ENCODE peak calls at places on chromosomes 2 and 18, in five cellular contexts. Z is EH, M is HEK293T, R is body of pancreas, E is kidney epithelial cell. C is an unnamed sample.

GRCh38 chr2:237497009-237497819 is 10.2 kb downstream of the MLPH start:
- DNase-seq in M (no peak), R (peak; percentile 65), E (no peak), Z (no peak), C (no peak)

GRCh38 chr2:205776139-205776538 is 93.8 kb downstream of the NRP2 start:
- DNase-seq in Z (peak; percentile 35), E (no peak), M (peak; percentile 66), R (peak; percentile 81), C (no peak)

GRCh38 chr18:5488844-5489243 is 55.0 kb downstream of the EPB41L3 start:
- DNase-seq in R (no peak), E (no peak), M (no peak), Z (no peak), C (no peak)

GRCh38 chr18:1954583-1955312 is 616.6 kb downstream of the METTL4 start:
- DNase-seq in R (no peak), M (no peak), E (no peak), Z (no peak), C (no peak)

GRCh38 chr2:58484201-58484600 is 243.1 kb upstream of the FANCL start:
- DNase-seq in Z (peak; percentile 73), E (peak; percentile 28), R (no peak), M (no peak), C (no peak)

GRCh38 chr2:174617120-174617519 is 19.5 kb upstream of the WIPF1 start:
- DNase-seq in M (no peak), R (no peak), E (no peak), Z (peak; percentile 60), C (no peak)

GRCh38 chr2:107669335-107669734 is 157.4 kb upstream of the RGPD4 start:
- DNase-seq in M (no peak), Z (peak; percentile 29), E (no peak), R (no peak), C (no peak)

GRCh38 chr2:216974321-216975302 is 114.7 kb upstream of the TNP1 start:
- DNase-seq in Z (no peak), E (no peak), R (no peak), M (no peak), C (no peak)

GRCh38 chr2:218192902-218193425 is 24.0 kb upstream of the ARPC2 start:
- DNase-seq in M (no peak), Z (no peak), E (no peak), R (no peak), C (no peak)

GRCh38 chr2:37526323-37526722 is 145.1 kb downstream of the CDC42EP3 start:
- DNase-seq in E (no peak), M (no peak), Z (peak; percentile 31), R (no peak), C (no peak)

GRCh38 chr2:95287806-95288205 is 9.3 kb upstream of the KCNIP3 start:
- DNase-seq in Z (no peak), R (no peak), E (no peak), M (no peak), C (no peak)

GRCh38 chr2:109098251-109098920 is 30.6 kb upstream of the SH3RF3 start:
- DNase-seq in Z (peak; percentile 5), R (no peak), M (no peak), E (no peak), C (no peak)

GRCh38 chr18:6031442-6031841 is 136.1 kb upstream of the TMEM200C start:
- DNase-seq in R (no peak), E (no peak), M (no peak), Z (no peak), C (no peak)

GRCh38 chr18:44741070-44741469 is 60.4 kb downstream of the SETBP1 start:
- DNase-seq in E (no peak), Z (no peak), R (no peak), M (no peak), C (no peak)

GRCh38 chr2:145352499-145352898 is 832.6 kb upstream of the ZEB2 start:
- DNase-seq in R (no peak), E (no peak), M (peak; percentile 8), Z (no peak), C (no peak)

GRCh38 chr2:150610670-150611279 is 123.3 kb upstream of the RND3 start:
- DNase-seq in R (peak; percentile 19), M (peak; percentile 51), Z (peak; percentile 73), E (no peak), C (no peak)

GRCh38 chr2:183034806-183035205 is 3.5 kb downstream of the NCKAP1 start:
- DNase-seq in Z (peak; percentile 67), E (no peak), M (no peak), R (no peak), C (no peak)

GRCh38 chr2:100820346-100821254 is 661 bp downstream of the NPAS2 start:
- DNase-seq in R (peak; percentile 33), E (no peak), M (no peak), Z (no peak), C (no peak)

GRCh38 chr18:12317664-12318333 is 9.8 kb downstream of the TUBB6 start:
- DNase-seq in E (no peak), Z (peak; percentile 83), R (no peak), M (no peak), C (no peak)

GRCh38 chr2:71261534-71261933 is 34.6 kb upstream of the PAIP2B start:
- DNase-seq in Z (no peak), M (no peak), E (no peak), R (no peak), C (no peak)

GRCh38 chr2:182606728-182607681 is 109.1 kb upstream of the DNAJC10 start:
- DNase-seq in Z (no peak), R (no peak), E (no peak), M (no peak), C (no peak)

GRCh38 chr2:313991-314390 is 26.1 kb upstream of the ALKAL2 start:
- DNase-seq in E (no peak), R (no peak), Z (no peak), M (no peak), C (no peak)

GRCh38 chr18:55064760-55065159 is 105.5 kb upstream of the CCDC68 start:
- DNase-seq in M (no peak), R (no peak), Z (no peak), E (no peak), C (no peak)

GRCh38 chr2:201777869-201778268 is 2.9 kb downstream of the ALS2 start:
- DNase-seq in M (no peak), E (no peak), R (no peak), Z (peak; percentile 16), C (no peak)

GRCh38 chr2:8515864-8516533 is 165.9 kb upstream of the ID2 start:
- DNase-seq in R (no peak), E (no peak), M (no peak), Z (peak; percentile 8), C (no peak)

GRCh38 chr18:36620801-36621200 is 208.0 kb downstream of the TPGS2 start:
- DNase-seq in E (no peak), Z (peak; percentile 64), R (no peak), M (no peak), C (no peak)

GRCh38 chr2:134375935-134376334 is 122.1 kb downstream of the MGAT5 start:
- DNase-seq in R (peak; percentile 69), E (no peak), Z (peak; percentile 76), M (no peak), C (no peak)

GRCh38 chr18:49094136-49094535 is 143.4 kb upstream of the SMAD7 start:
- DNase-seq in M (no peak), Z (no peak), R (no peak), E (no peak), C (no peak)

GRCh38 chr2:148338544-148338943 is 306.0 kb upstream of the EPC2 start:
- DNase-seq in M (no peak), R (no peak), Z (peak; percentile 60), E (peak; percentile 18), C (no peak)

GRCh38 chr2:200252661-200253067 is 53.8 kb upstream of the SPATS2L start:
- DNase-seq in R (peak; percentile 75), Z (peak; percentile 90), E (no peak), M (no peak), C (no peak)

GRCh38 chr2:153873062-153874048 is 1.6 kb downstream of the GALNT13 start:
- DNase-seq in R (no peak), E (no peak), M (peak; percentile 25), Z (no peak), C (no peak)